ENCODE peak calls at places on chromosomes 4 and X, in eight cellular contexts. T is IMR-90, R is GM23248, Q is fibroblast of lung, B is mammary epithelial cell, O is HepG2, C is HCT116, J is PC-3. M is an unnamed sample. For H4K20me1, the result is how much of the 10 kb centered on the place peaks cover.

GRCh38 chr4:25943312-25943711 is 29.3 kb downstream of the SMIM20 start:
- DNase-seq in Q (peak), C (no peak), O (no peak), T (peak), R (no peak), B (no peak), J (no peak), M (peak)

GRCh38 chr4:140884431-140885058 is 128.4 kb upstream of the TBC1D9 start:
- DNase-seq in Q (peak), T (peak), C (peak), J (peak), B (peak), R (peak), O (peak), M (peak)

GRCh38 chr4:17817027-17817426 is 6.2 kb downstream of the NCAPG start:
- DNase-seq in J (peak), O (peak), R (peak), B (peak), C (peak), Q (peak), T (peak), M (peak)

GRCh38 chr4:133247861-133248260 is 98.8 kb downstream of the PCDH10 start:
- DNase-seq in J (no peak), B (no peak), O (no peak), R (no peak), C (no peak), T (no peak), Q (no peak), M (no peak)

GRCh38 chrX:15495801-15496200 is 2.7 kb upstream of the PIR start:
- DNase-seq in B (no peak), Q (no peak), C (no peak), T (no peak), J (no peak), O (no peak), R (no peak), M (no peak)

GRCh38 chr4:70908993-70909556 is 6.9 kb downstream of the MOB1B start:
- DNase-seq in O (no peak), Q (no peak), C (no peak), T (no peak), R (no peak), B (no peak), J (no peak), M (no peak)

GRCh38 chrX:22165732-22166457 is 106.8 kb upstream of the CBLL2 start:
- DNase-seq in T (peak), R (peak), C (no peak), J (peak), Q (peak), O (no peak), B (peak), M (peak)

GRCh38 chr4:151806511-151806927 is 45.7 kb upstream of the GATB start:
- DNase-seq in C (no peak), T (peak), B (peak), R (peak), J (peak), Q (peak), O (no peak), M (peak)

GRCh38 chr4:77159798-77160197 is 2.8 kb downstream of the CCNG2 start:
- DNase-seq in Q (no peak), T (no peak), R (no peak), J (no peak), O (no peak), B (no peak), C (no peak), M (no peak)

GRCh38 chr4:10192331-10192730 is 75.7 kb upstream of the WDR1 start:
- DNase-seq in T (no peak), C (no peak), R (no peak), J (no peak), O (no peak), Q (no peak), B (peak), M (no peak)

GRCh38 chrX:44570524-44570923 is 27.9 kb upstream of the FUNDC1 start:
- DNase-seq in R (peak), Q (peak), O (no peak), C (no peak), B (peak), J (peak), T (peak), M (peak)

GRCh38 chr4:188329526-188329925 is 190.3 kb downstream of the TRIML1 start:
- DNase-seq in O (peak), Q (no peak), J (no peak), T (no peak), C (no peak), B (no peak), R (no peak), M (no peak)

GRCh38 chrX:110317079-110317819 is 636 bp downstream of the AMMECR1 start:
- DNase-seq in Q (no peak), T (no peak), R (peak), J (no peak), O (no peak), C (no peak), B (no peak), M (no peak)

GRCh38 chr4:159150380-159150779 is 47.5 kb downstream of the RAPGEF2 start:
- DNase-seq in B (no peak), R (no peak), T (no peak), C (no peak), Q (no peak), J (no peak), O (no peak), M (no peak)

GRCh38 chrX:113274801-113275200 is 434.2 kb upstream of the AMOT start:
- DNase-seq in O (no peak), R (no peak), Q (no peak), T (no peak), J (no peak), B (no peak), C (no peak), M (no peak)

GRCh38 chrX:154749856-154750255 is 1.0 kb downstream of the GAB3 start:
- DNase-seq in C (no peak), T (no peak), B (no peak), J (no peak), R (peak), Q (no peak), O (no peak), M (no peak)

GRCh38 chrX:96685205-96686099 is 810 bp downstream of the DIAPH2 start:
- DNase-seq in B (peak), Q (peak), R (peak), J (peak), O (peak), C (no peak), T (peak), M (peak)

GRCh38 chr4:155039162-155039561 is 169.3 kb upstream of the NPY2R start:
- DNase-seq in J (no peak), C (no peak), R (no peak), O (no peak), Q (no peak), B (no peak), T (no peak), M (no peak)

DNA sequence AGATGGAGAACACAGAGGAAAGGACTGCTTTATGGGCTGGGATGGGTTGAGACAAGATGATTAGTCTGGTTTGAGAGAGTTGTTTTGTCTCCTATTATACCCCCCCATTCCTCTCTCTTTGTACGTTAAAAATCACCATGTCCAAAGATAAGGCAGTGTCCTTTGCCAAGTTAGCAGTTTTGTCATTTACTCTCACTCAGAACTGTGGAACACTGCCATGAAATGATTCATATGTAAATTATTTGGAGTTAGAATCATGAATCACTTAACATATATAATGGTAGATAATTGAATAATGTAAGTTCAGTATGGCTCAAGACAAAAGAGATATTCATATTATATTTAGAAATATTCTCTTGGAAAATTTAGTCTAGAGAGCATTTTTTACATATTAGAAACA is 151.3 kb downstream of the DCLK2 start:
- DNase-seq in B (peak), J (peak), R (peak), O (no peak), T (peak), Q (peak), C (no peak), M (peak)
- H3K9ac ChIP-seq in B (no peak), J (no peak), R (no peak), O (no peak), T (peak), Q (no peak), C (no peak), M (peak)

DNA sequence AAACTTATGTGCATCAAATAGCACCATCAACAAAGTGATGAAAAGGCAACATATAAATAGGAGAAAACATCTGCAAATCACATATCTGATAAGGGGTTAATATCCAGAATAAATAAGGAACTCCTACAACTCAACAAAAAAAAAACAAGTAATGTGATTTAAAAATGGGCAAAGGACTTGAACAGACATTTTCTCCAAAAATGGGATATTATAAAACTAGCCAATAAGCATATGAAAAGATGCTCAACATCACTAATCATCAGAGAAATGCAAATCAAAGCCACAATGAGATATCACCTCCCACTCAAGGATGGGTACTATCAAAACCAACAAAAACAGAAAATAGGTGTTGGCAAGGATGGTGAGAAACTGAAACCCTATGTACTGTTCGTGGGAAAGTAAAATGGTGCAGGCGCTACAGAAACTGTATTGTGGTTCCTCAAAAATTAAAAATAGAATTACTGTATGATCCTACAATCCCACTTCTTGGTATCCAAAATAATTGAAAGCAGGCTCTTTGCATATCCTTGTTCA is 2.4 kb downstream of the DNAJB14 start:
- DNase-seq in C (no peak), T (no peak), Q (no peak), O (no peak), R (no peak), B (no peak), J (no peak), M (no peak)
- H4K20me1 ChIP-seq in C (under half), T (under half), Q (under half), O (under half), R (under half), B (under half), J (under half), M (under half)

GRCh38 chrX:136064661-136065043 is 79.4 kb downstream of the SLC9A6 start:
- DNase-seq in O (no peak), J (no peak), R (no peak), B (no peak), Q (no peak), T (peak), C (no peak), M (no peak)
- H3K9ac ChIP-seq in O (no peak), J (peak), R (no peak), B (no peak), Q (no peak), T (no peak), C (no peak), M (peak)

DNA sequence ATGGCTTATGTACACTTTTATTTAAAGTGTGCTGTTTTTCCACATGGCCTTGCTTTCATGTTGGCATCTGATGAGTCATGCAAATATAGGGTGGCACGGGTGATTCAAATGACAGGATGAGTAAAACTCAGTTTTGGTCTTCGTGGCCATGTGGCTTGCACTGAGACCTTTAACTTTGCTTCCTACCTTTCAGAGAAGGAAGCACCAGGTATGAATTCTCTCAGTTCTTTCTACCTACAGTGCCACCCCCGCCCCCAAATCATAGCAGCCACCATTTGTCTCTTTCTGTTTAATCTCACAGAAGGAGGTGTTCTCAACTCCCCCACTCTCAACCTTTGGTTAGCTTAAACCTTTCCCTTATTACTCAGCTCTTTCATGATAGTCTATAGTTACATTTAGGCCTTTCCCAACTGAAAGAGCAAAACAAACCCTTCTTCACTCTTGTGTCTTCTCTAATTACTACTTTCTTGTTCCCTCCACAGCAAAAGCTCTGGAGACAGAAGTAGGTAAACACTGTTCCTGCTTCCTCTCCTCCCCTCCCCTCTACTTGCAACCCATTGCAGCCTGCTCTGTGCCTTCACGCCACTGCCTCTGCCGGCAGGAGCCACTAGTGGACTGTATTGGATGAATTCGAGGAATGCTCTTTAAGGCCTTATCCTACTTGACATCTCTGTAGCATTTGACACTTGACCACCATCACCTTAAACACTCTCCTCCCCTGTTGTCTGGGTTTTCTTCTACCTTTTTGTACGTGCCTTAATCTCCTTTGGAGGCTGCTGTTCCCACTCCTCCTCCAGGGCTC is 123.7 kb downstream of the AFF1 start:
- DNase-seq in J (peak), O (no peak), Q (no peak), R (peak), T (no peak), B (peak), C (peak), M (no peak)
- H4K20me1 ChIP-seq in J (under half), O (under half), Q (under half), R (under half), T (under half), B (under half), C (under half), M (half or more)

GRCh38 chr4:53507671-53508286 is 83.5 kb downstream of the LNX1 start:
- DNase-seq in J (no peak), O (peak), Q (peak), B (no peak), R (peak), T (peak), C (no peak), M (peak)
- H3K9ac ChIP-seq in J (no peak), O (peak), Q (no peak), B (no peak), R (no peak), T (no peak), C (no peak), M (peak)

DNA sequence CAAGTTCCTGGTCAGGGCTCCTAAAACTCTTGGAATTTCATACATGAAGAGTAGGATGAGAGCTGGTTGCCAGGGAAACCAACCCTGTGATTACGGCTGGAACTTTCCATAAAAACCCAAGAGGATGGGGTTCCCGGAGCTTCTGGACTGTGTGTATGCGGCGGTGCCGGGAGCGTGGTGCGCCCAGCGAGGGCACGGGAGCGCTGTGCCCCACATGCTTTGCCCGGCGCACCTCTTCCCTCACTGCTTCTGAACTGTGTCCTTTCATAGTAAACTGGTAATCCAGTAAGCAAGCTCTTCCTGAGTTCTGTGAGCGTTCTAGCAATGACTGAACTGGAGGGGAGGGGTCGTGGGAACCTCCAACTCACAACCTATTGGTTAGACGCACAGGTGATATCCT is 152.6 kb downstream of the AFAP1 start:
- DNase-seq in R (no peak), B (no peak), O (no peak), Q (no peak), J (no peak), C (no peak), T (no peak), M (no peak)
- H4K20me1 ChIP-seq in R (under half), B (under half), O (under half), Q (under half), J (under half), C (under half), T (under half), M (half or more)

DNA sequence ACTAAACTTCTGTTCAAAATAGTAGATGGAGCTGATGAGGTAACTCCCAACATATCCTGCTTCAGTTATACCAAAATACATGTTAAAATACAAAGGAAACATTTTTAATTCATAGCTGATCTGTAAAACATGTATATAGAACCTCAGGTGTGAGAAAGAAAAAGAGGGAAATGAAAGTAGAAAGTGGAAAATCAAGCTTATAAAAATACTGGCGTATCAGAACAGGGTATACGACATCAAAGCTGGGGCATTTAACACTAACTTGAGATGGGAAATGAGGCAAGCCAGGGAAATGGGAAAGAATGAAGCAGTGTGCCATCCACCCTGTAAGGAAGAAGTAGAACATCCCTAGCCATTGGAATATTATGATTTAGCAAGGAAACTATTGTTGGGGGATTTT is 767.5 kb downstream of the DMD start:
- DNase-seq in O (no peak), T (no peak), C (no peak), Q (no peak), R (no peak), J (no peak), B (no peak), M (no peak)
- H3K9ac ChIP-seq in O (no peak), T (no peak), C (no peak), Q (no peak), R (no peak), J (no peak), B (no peak), M (no peak)

M was measured in astrocyte.